ENCODE peak calls at places on chromosome 19, in six cellular contexts. Y is tibial nerve, H is pancreas, D is fibroblast of lung, R is sigmoid colon, W is body of pancreas. T is an unnamed sample.

GRCh38 chr19:19595171-19595701 is 23.3 kb downstream of the PBX4 start:
- DNase-seq in Y (peak), H (no peak), D (peak), R (no peak), W (no peak), T (no peak)

GRCh38 chr19:49986354-49986753 is 25.4 kb upstream of the SIGLEC11 start:
- DNase-seq in Y (no peak), H (no peak), D (no peak), R (no peak), W (no peak), T (no peak)

GRCh38 chr19:48806818-48807589 is 3.8 kb downstream of the BCAT2 start:
- DNase-seq in Y (no peak), H (no peak), D (peak), R (no peak), W (peak), T (no peak)

GRCh38 chr19:8935460-8935859 is 74.7 kb downstream of the MUC16 start:
- DNase-seq in Y (no peak), H (no peak), D (no peak), R (no peak), W (no peak), T (no peak)

GRCh38 chr19:24054044-24054935 is 32.7 kb upstream of the ZNF254 start:
- DNase-seq in Y (no peak), H (no peak), D (peak), R (no peak), W (no peak), T (no peak)

GRCh38 chr19:3097442-3097871 is 3.3 kb downstream of the GNA11 start:
- DNase-seq in Y (no peak), H (no peak), D (no peak), R (no peak), W (peak), T (no peak)

GRCh38 chr19:46975011-46975917 is 44.4 kb upstream of the NPAS1 start:
- DNase-seq in Y (no peak), H (no peak), D (no peak), R (no peak), W (no peak), T (no peak)

GRCh38 chr19:8251025-8251472 is 41.9 kb downstream of the CERS4 start:
- DNase-seq in Y (peak), H (peak), D (peak), R (peak), W (peak), T (no peak)

GRCh38 chr19:33432408-33433170 is 59.1 kb downstream of the CEBPG start:
- DNase-seq in Y (no peak), H (no peak), D (no peak), R (peak), W (no peak), T (no peak)

GRCh38 chr19:13031917-13032623 is 36.8 kb downstream of the NFIX start:
- DNase-seq in Y (peak), H (no peak), D (peak), R (no peak), W (no peak), T (no peak)

GRCh38 chr19:33476151-33476707 is 45.4 kb downstream of the PEPD start:
- DNase-seq in Y (no peak), H (no peak), D (no peak), R (peak), W (no peak), T (no peak)

GRCh38 chr19:56273563-56274117 is 1.1 kb downstream of the EDDM13 start:
- DNase-seq in Y (no peak), H (no peak), D (no peak), R (no peak), W (no peak), T (no peak)

GRCh38 chr19:8423821-8424223 is 10.7 kb downstream of the MARCHF2 start:
- DNase-seq in Y (peak), H (peak), D (peak), R (peak), W (peak), T (no peak)

GRCh38 chr19:34232566-34233481 is 21.5 kb upstream of the GARRE1 start:
- DNase-seq in Y (peak), H (peak), D (peak), R (peak), W (peak), T (no peak)

GRCh38 chr19:16363133-16363851 is 38.7 kb downstream of the KLF2 start:
- DNase-seq in Y (no peak), H (peak), D (no peak), R (no peak), W (peak), T (no peak)

GRCh38 chr19:30148039-30148438 is 206.0 kb downstream of the URI1 start:
- DNase-seq in Y (no peak), H (no peak), D (no peak), R (no peak), W (no peak), T (no peak)

GRCh38 chr19:47176627-47177090 is 46.0 kb downstream of the SAE1 start:
- DNase-seq in Y (peak), H (no peak), D (peak), R (no peak), W (no peak), T (peak)

GRCh38 chr19:19600793-19601346 is 17.6 kb downstream of the PBX4 start:
- DNase-seq in Y (no peak), H (no peak), D (no peak), R (no peak), W (no peak), T (no peak)

GRCh38 chr19:28715157-28715556 is 497.8 kb downstream of the UQCRFS1 start:
- DNase-seq in Y (no peak), H (no peak), D (no peak), R (no peak), W (no peak), T (no peak)

GRCh38 chr19:21328402-21328801 is 808 bp downstream of the ZNF708 start:
- DNase-seq in Y (no peak), H (no peak), D (no peak), R (no peak), W (no peak), T (peak)

GRCh38 chr19:55638864-55639359 is 1.9 kb upstream of the ZNF580 start:
- DNase-seq in Y (no peak), H (peak), D (peak), R (no peak), W (no peak), T (peak)

GRCh38 chr19:49801966-49802661 is 11.0 kb downstream of the FUZ start:
- DNase-seq in Y (peak), H (peak), D (peak), R (peak), W (peak), T (no peak)

GRCh38 chr19:49669511-49669910 is 3.8 kb downstream of the BCL2L12 start:
- DNase-seq in Y (no peak), H (no peak), D (no peak), R (no peak), W (no peak), T (no peak)

GRCh38 chr19:5115771-5116202 is 146.9 kb downstream of the KDM4B start:
- DNase-seq in Y (no peak), H (no peak), D (peak), R (no peak), W (peak), T (no peak)

GRCh38 chr19:13189600-13189999 is 39.4 kb downstream of the IER2 start:
- DNase-seq in Y (no peak), H (no peak), D (no peak), R (no peak), W (no peak), T (no peak)

GRCh38 chr19:7917292-7918061 is 2.7 kb upstream of the SNAPC2 start:
- DNase-seq in Y (no peak), H (peak), D (peak), R (no peak), W (peak), T (no peak)

GRCh38 chr19:8445488-8446001 is 770 bp downstream of the HNRNPM start:
- DNase-seq in Y (peak), H (peak), D (no peak), R (peak), W (peak), T (no peak)

GRCh38 chr19:50464348-50464747 is 12.0 kb upstream of the EMC10 start:
- DNase-seq in Y (no peak), H (no peak), D (no peak), R (no peak), W (no peak), T (no peak)

GRCh38 chr19:35555301-35556005 is 8.0 kb downstream of the ATP4A start:
- DNase-seq in Y (no peak), H (no peak), D (peak), R (no peak), W (no peak), T (no peak)

GRCh38 chr19:12695090-12695489 is 1.3 kb downstream of the FBXW9 start:
- DNase-seq in Y (no peak), H (no peak), D (no peak), R (no peak), W (no peak), T (no peak)

GRCh38 chr19:34853369-34853768 is 73.3 kb upstream of the ZNF30 start:
- DNase-seq in Y (no peak), H (no peak), D (no peak), R (no peak), W (no peak), T (no peak)

GRCh38 chr19:50252111-50252886 is 48.9 kb downstream of the MYH14 start:
- DNase-seq in Y (no peak), H (no peak), D (peak), R (no peak), W (no peak), T (peak)

GRCh38 chr19:29247051-29247450 is 34.1 kb upstream of the UQCRFS1 start:
- DNase-seq in Y (no peak), H (no peak), D (no peak), R (no peak), W (no peak), T (no peak)

GRCh38 chr19:42068756-42069571 is 1.0 kb downstream of the GRIK5 start:
- DNase-seq in Y (no peak), H (no peak), D (no peak), R (no peak), W (no peak), T (no peak)

GRCh38 chr19:3323026-3323425 is 43.4 kb upstream of the NFIC start:
- DNase-seq in Y (no peak), H (peak), D (no peak), R (peak), W (no peak), T (no peak)

GRCh38 chr19:4379383-4380253 is 20.7 kb downstream of the SH3GL1 start:
- DNase-seq in Y (no peak), H (peak), D (no peak), R (peak), W (peak), T (no peak)

GRCh38 chr19:50486823-50487515 is 10.3 kb upstream of the GARIN5A start:
- DNase-seq in Y (no peak), H (no peak), D (peak), R (no peak), W (no peak), T (peak)

DNA sequence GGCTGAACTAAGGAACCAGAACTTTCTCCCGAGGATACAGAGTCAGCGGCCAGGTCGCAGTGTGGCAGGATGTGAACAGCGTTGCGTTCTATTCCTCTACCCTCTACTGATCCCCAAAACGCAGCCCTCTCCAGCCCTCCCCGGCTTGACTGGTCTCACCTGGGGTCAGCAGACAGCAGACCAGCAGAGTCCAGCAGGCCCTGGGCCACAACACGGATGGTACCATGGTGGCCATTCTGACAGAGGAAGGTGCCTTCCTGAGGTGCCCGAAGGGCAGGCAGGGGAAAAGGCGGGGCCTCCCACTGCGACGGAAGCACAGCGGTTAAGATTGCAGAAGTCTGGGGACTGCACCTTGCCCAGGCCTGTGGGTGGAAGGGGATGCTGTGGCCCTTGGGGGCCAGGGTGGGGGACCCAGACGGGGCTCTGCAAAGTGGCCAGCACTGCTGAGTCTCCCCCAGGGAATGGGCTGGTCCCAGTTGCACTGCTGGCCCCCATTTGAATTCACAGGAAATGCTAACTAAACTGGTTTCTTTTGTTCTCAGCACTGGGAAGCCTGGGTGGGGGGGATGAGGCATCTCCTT is at the start of gene ICAM3:
- DNase-seq in Y (no peak), H (no peak), D (no peak), R (no peak), W (no peak), T (peak)
- H3K4me3 ChIP-seq in Y (no peak), H (no peak), D (no peak), R (no peak), W (no peak), T (peak)

DNA sequence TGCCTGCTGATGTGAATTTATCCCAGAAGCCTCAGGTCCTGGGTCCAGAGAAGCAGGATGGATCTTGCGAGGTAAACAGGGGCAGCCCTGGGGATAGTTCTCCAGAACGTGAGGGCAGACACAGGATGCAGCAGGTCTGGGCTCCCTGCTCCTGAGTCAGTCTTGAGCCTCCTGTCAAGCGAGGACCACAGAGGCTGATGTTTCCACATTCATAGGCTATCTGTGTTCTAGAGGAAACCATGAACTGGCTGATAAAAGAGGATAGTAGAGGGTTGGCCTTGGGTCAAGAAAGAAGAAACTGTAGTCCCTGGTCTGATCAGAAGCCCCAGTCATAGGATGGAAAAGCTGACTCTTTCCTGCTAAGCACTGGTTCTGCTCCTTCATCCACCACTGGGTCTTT is 2.2 kb downstream of the ZNF175 start:
- DNase-seq in Y (no peak), H (no peak), D (no peak), R (no peak), W (no peak), T (no peak)
- H3K4me3 ChIP-seq in Y (no peak), H (no peak), D (no peak), R (no peak), W (no peak), T (no peak)

DNA sequence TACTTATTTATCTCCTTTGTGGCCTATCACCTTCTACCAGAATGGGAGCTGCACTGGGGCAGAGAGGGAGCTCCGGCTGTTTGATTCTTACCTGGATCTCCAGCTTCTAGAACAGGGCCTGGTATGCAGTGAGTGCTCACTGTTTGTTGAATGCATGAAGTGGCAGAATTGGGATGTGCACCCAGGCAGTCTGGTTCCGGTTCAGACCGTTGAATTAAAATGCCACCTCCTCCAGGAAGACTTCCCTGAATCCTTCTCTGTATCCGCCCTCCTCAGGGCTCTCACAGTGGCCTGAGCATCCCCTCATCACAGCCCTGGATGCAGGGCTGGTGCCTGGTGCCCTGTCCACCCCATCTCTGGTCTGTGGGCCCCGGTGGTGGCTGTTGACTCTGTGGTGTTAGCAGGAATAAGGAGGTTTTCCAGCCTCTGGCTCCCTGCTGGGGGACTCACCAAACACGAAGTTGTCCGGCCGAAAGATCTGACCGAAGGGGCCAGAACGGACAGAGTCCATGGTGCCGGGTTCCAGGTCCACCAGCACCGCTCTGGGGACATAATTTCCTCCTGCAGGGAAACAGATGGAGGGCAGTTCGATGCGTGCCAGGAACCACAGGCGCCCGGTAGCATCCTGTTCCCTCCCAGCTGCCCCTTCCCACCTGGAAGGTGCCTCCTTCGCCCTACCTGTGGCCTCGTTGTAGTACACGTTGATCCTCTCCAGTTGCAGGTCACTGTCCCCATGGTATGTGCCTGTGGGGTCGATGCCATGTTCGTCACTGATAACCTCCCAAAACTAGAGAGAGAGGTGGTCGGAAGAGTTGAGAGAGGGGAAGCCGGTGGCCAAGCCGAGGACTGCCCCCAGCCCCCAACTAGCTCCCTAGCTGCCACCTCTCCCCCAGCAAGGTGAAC is 1.0 kb downstream of the TUBB4A start:
- DNase-seq in Y (no peak), H (no peak), D (no peak), R (no peak), W (no peak), T (no peak)
- H3K4me3 ChIP-seq in Y (peak), H (peak), D (no peak), R (peak), W (no peak), T (no peak)

GRCh38 chr19:39816287-39817048 is 17.5 kb downstream of the DYRK1B start:
- DNase-seq in Y (no peak), H (no peak), D (no peak), R (no peak), W (no peak), T (no peak)
- H3K4me3 ChIP-seq in Y (no peak), H (no peak), D (no peak), R (no peak), W (no peak), T (no peak)

GRCh38 chr19:1507763-1508506 is 4.9 kb downstream of the ADAMTSL5 start:
- DNase-seq in Y (peak), H (peak), D (peak), R (peak), W (peak), T (peak)
- H3K4me3 ChIP-seq in Y (no peak), H (peak), D (peak), R (peak), W (no peak), T (peak)

GRCh38 chr19:17871878-17872250 is at the start of gene SLC5A5:
- DNase-seq in Y (no peak), H (no peak), D (no peak), R (no peak), W (no peak), T (no peak)
- H3K4me3 ChIP-seq in Y (no peak), H (no peak), D (no peak), R (peak), W (no peak), T (no peak)

DNA sequence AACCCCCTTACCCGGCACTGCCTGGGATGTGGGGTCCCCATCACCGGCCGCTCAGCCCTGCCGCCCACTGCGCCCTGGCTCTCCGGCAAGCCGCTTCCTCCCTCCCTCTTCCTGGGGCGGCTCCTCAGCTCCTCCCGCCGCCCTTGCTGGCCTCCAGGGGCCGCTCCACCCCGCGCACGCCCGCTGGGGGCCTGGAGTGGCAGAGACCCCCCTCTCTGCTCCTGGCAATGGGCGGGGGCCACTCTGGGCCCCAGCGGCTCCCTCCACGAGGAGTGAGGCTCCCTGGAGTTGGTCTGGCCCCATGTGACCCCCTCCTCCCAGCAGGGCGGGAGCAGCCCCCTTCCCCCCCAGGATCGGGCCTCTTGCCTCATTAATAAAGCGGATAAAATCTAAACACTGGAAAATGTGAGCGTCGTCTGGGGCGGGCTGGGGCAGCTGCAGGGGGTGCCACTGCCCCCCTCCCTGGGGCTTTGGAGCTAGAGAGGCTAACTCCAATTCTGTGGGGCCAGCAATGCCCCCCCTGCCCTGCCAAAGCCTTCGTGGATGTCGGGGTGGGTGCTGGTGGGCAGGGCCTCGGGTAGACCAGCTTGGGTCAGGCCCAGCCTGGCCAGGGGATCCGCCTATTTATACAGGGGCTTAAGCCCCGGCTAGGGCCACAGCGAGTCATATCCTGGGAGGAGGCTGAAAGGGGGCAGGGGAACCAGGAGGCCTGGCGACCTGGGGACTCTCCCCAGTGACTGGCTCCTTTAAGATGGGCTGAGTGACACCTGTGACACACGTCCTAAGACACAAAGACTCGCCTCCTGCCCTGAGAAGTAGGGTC is at the start of gene PTGER1:
- DNase-seq in Y (no peak), H (no peak), D (peak), R (no peak), W (no peak), T (no peak)
- H3K4me3 ChIP-seq in Y (no peak), H (no peak), D (peak), R (peak), W (no peak), T (no peak)

GRCh38 chr19:45780448-45781281 is 1.6 kb downstream of the DMPK start:
- DNase-seq in Y (no peak), H (peak), D (no peak), R (peak), W (peak), T (no peak)
- H3K4me3 ChIP-seq in Y (peak), H (no peak), D (peak), R (peak), W (no peak), T (no peak)

DNA sequence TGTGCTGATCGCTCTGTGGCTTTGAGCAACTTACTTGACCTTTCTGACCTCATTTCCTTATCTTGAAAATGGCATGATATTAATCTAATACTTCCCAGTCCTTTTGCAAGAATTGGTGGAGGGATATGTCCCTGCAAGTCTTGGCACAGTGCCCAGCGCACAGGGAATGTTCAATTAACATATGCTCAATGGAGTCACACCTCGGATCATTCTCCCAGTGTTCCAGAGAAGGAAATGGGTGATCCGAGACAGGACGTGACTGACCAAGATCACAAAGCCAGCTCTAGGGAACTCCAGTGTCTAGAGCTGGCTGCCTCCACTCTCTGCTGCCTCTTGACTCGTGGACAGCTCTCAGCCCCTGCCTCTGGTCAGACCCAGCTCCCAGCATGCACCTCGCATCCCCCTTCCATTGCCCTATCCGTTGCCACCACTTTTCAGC is 3.6 kb downstream of the CDC42EP5 start:
- DNase-seq in Y (no peak), H (peak), D (no peak), R (no peak), W (peak), T (no peak)
- H3K4me3 ChIP-seq in Y (no peak), H (no peak), D (no peak), R (no peak), W (no peak), T (no peak)